ENCODE peak calls at places on chromosomes 11 and 22, in five cellular contexts. Q is C1 segment of cervical spinal cord, K is NCI-H1105, P is AG10803, R is cardiac muscle cell. C is an unnamed sample.

GRCh38 chr11:27621440-27622161 is 78.7 kb downstream of the BDNF start:
- DNase-seq in Q (no peak), K (no peak), P (peak; percentile 78), R (no peak), C (no peak)

GRCh38 chr11:62954478-62954877 is 30.3 kb downstream of the SLC22A6 start:
- DNase-seq in Q (no peak), K (no peak), P (no peak), R (no peak), C (no peak)

GRCh38 chr22:23205330-23205729 is 25.0 kb downstream of the BCR start:
- DNase-seq in Q (no peak), K (no peak), P (no peak), R (no peak), C (no peak)

GRCh38 chr11:35419713-35420333 is 465 bp upstream of the SLC1A2 start:
- DNase-seq in Q (no peak), K (no peak), P (no peak), R (peak; percentile 13), C (no peak)

GRCh38 chr11:113204280-113204679 is 110.1 kb upstream of the TTC12 start:
- DNase-seq in Q (no peak), K (no peak), P (peak; percentile 16), R (no peak), C (no peak)

GRCh38 chr22:46369716-46370583 is 34.4 kb downstream of the TRMU start:
- DNase-seq in Q (no peak), K (no peak), P (no peak), R (no peak), C (no peak)

GRCh38 chr11:64437426-64437825 is 78.5 kb downstream of the RPS6KA4 start:
- DNase-seq in Q (no peak), K (no peak), P (no peak), R (no peak), C (no peak)

GRCh38 chr11:2888266-2888968 is 2.8 kb upstream of the CDKN1C start:
- DNase-seq in Q (peak; percentile 64), K (peak; percentile 81), P (peak; percentile 81), R (peak; percentile 95), C (peak; percentile 95)

GRCh38 chr11:2825261-2825885 is 60.2 kb downstream of the CDKN1C start:
- DNase-seq in Q (no peak), K (no peak), P (peak; percentile 97), R (no peak), C (peak; percentile 69)

GRCh38 chr22:44181912-44182590 is 1.3 kb downstream of the PARVG start:
- DNase-seq in Q (no peak), K (no peak), P (no peak), R (no peak), C (no peak)

GRCh38 chr11:82733444-82734119 is at the start of gene FAM181B:
- DNase-seq in Q (peak; percentile 76), K (peak; percentile 70), P (peak; percentile 10), R (peak; percentile 85), C (peak; percentile 38)

GRCh38 chr22:38383417-38383816 is 66.2 kb upstream of the CSNK1E start:
- DNase-seq in Q (no peak), K (no peak), P (no peak), R (no peak), C (peak; percentile 15)